ENCODE peak calls at places on chromosome X, in five cellular contexts. One of them, this sample, is unnamed.

GRCh38 chrX:71871367-71871766 is 39.3 kb upstream of the NHSL2 start:
- DNase-seq in A549: no peak
- DNase-seq in lower leg skin: no peak
- DNase-seq in AG04449: no peak
- DNase-seq in GM12865: no peak
- DNase-seq in this sample: no peak

GRCh38 chrX:118577041-118577440 is 81.4 kb downstream of the DOCK11 start:
- DNase-seq in A549: no peak
- DNase-seq in GM12865: no peak
- DNase-seq in lower leg skin: no peak
- DNase-seq in AG04449: no peak
- DNase-seq in this sample: no peak

GRCh38 chrX:21853578-21853977 is 2.2 kb upstream of the YY2 start:
- DNase-seq in GM12865: no peak
- DNase-seq in A549: no peak
- DNase-seq in lower leg skin: no peak
- DNase-seq in AG04449: no peak
- DNase-seq in this sample: no peak

GRCh38 chrX:132958086-132958703 is at the start of gene HS6ST2:
- DNase-seq in AG04449: no peak
- DNase-seq in A549: no peak
- DNase-seq in GM12865: no peak
- DNase-seq in lower leg skin: no peak
- DNase-seq in this sample: no peak

GRCh38 chrX:102651242-102651967 is at the start of gene GPRASP1:
- DNase-seq in lower leg skin: no peak
- DNase-seq in AG04449: no peak
- DNase-seq in GM12865: no peak
- DNase-seq in A549: no peak
- DNase-seq in this sample: no peak

GRCh38 chrX:42746606-42747005 is 31.4 kb downstream of the PPP1R2C start:
- DNase-seq in GM12865: no peak
- DNase-seq in A549: no peak
- DNase-seq in AG04449: peak
- DNase-seq in lower leg skin: no peak
- DNase-seq in this sample: no peak

GRCh38 chrX:125742811-125743210 is 423.1 kb downstream of the TEX13C start:
- DNase-seq in GM12865: no peak
- DNase-seq in AG04449: no peak
- DNase-seq in lower leg skin: no peak
- DNase-seq in A549: no peak
- DNase-seq in this sample: no peak

GRCh38 chrX:131058136-131058868 is at the start of gene ARHGAP36:
- DNase-seq in GM12865: no peak
- DNase-seq in AG04449: no peak
- DNase-seq in lower leg skin: no peak
- DNase-seq in A549: no peak
- DNase-seq in this sample: no peak

GRCh38 chrX:38636949-38637819 is 75.8 kb downstream of the TSPAN7 start:
- DNase-seq in lower leg skin: no peak
- DNase-seq in A549: no peak
- DNase-seq in GM12865: no peak
- DNase-seq in AG04449: no peak
- DNase-seq in this sample: peak

GRCh38 chrX:45850775-45851433 is 650.2 kb upstream of the DIPK2B start:
- DNase-seq in GM12865: no peak
- DNase-seq in AG04449: no peak
- DNase-seq in lower leg skin: peak
- DNase-seq in A549: peak
- DNase-seq in this sample: no peak

GRCh38 chrX:131762802-131763234 is 218.9 kb downstream of the OR13H1 start:
- DNase-seq in lower leg skin: no peak
- DNase-seq in AG04449: no peak
- DNase-seq in A549: peak
- DNase-seq in GM12865: peak
- DNase-seq in this sample: no peak

GRCh38 chrX:37685452-37686347 is at the start of gene XK:
- DNase-seq in GM12865: peak
- DNase-seq in A549: peak
- DNase-seq in lower leg skin: no peak
- DNase-seq in AG04449: no peak
- DNase-seq in this sample: no peak

GRCh38 chrX:119726900-119727555 is 31.4 kb upstream of the SOWAHD start:
- DNase-seq in GM12865: peak
- DNase-seq in AG04449: no peak
- DNase-seq in A549: no peak
- DNase-seq in lower leg skin: no peak
- DNase-seq in this sample: no peak

GRCh38 chrX:112164420-112164819 is 81.8 kb upstream of the TRPC5 start:
- DNase-seq in GM12865: no peak
- DNase-seq in AG04449: no peak
- DNase-seq in A549: no peak
- DNase-seq in lower leg skin: no peak
- DNase-seq in this sample: no peak

GRCh38 chrX:118174516-118174915 is 57.9 kb upstream of the KLHL13 start:
- DNase-seq in lower leg skin: no peak
- DNase-seq in A549: no peak
- DNase-seq in AG04449: no peak
- DNase-seq in GM12865: no peak
- DNase-seq in this sample: no peak

GRCh38 chrX:119121341-119121740 is 6.3 kb downstream of the KIAA1210 start:
- DNase-seq in GM12865: no peak
- DNase-seq in lower leg skin: no peak
- DNase-seq in AG04449: no peak
- DNase-seq in A549: no peak
- DNase-seq in this sample: no peak

GRCh38 chrX:39894626-39895025 is 203.1 kb downstream of the BCOR start:
- DNase-seq in lower leg skin: no peak
- DNase-seq in GM12865: no peak
- DNase-seq in A549: no peak
- DNase-seq in AG04449: no peak
- DNase-seq in this sample: no peak

GRCh38 chrX:39890807-39891206 is 207.0 kb downstream of the BCOR start:
- DNase-seq in A549: no peak
- DNase-seq in AG04449: no peak
- DNase-seq in lower leg skin: no peak
- DNase-seq in GM12865: no peak
- DNase-seq in this sample: no peak

GRCh38 chrX:39895228-39896110 is 202.3 kb downstream of the BCOR start:
- DNase-seq in GM12865: no peak
- DNase-seq in A549: no peak
- DNase-seq in lower leg skin: no peak
- DNase-seq in AG04449: no peak
- DNase-seq in this sample: peak

GRCh38 chrX:39891781-39892180 is 206.0 kb downstream of the BCOR start:
- DNase-seq in A549: no peak
- DNase-seq in GM12865: peak
- DNase-seq in AG04449: no peak
- DNase-seq in lower leg skin: no peak
- DNase-seq in this sample: peak

GRCh38 chrX:39893417-39894338 is 204.1 kb downstream of the BCOR start:
- DNase-seq in A549: no peak
- DNase-seq in lower leg skin: no peak
- DNase-seq in GM12865: peak
- DNase-seq in AG04449: no peak
- DNase-seq in this sample: no peak
- H3K4me3 ChIP-seq in A549: no peak
- H3K4me3 ChIP-seq in lower leg skin: no peak
- H3K4me3 ChIP-seq in GM12865: no peak
- H3K4me3 ChIP-seq in AG04449: no peak
- H3K4me3 ChIP-seq in this sample: no peak

GRCh38 chrX:48473718-48473990 is 2.3 kb upstream of the FTSJ1 start:
- DNase-seq in AG04449: no peak
- DNase-seq in GM12865: no peak
- DNase-seq in lower leg skin: no peak
- DNase-seq in A549: no peak
- DNase-seq in this sample: no peak

GRCh38 chrX:48475295-48475694 is 704 bp upstream of the FTSJ1 start:
- DNase-seq in lower leg skin: no peak
- DNase-seq in AG04449: no peak
- DNase-seq in A549: no peak
- DNase-seq in GM12865: no peak
- DNase-seq in this sample: no peak

GRCh38 chrX:48474581-48474980 is 1.4 kb upstream of the FTSJ1 start:
- DNase-seq in AG04449: no peak
- DNase-seq in lower leg skin: no peak
- DNase-seq in GM12865: no peak
- DNase-seq in A549: no peak
- DNase-seq in this sample: no peak

GRCh38 chrX:48472851-48473717 is 2.9 kb upstream of the FTSJ1 start:
- DNase-seq in GM12865: no peak
- DNase-seq in A549: no peak
- DNase-seq in AG04449: no peak
- DNase-seq in lower leg skin: no peak
- DNase-seq in this sample: no peak

DNA sequence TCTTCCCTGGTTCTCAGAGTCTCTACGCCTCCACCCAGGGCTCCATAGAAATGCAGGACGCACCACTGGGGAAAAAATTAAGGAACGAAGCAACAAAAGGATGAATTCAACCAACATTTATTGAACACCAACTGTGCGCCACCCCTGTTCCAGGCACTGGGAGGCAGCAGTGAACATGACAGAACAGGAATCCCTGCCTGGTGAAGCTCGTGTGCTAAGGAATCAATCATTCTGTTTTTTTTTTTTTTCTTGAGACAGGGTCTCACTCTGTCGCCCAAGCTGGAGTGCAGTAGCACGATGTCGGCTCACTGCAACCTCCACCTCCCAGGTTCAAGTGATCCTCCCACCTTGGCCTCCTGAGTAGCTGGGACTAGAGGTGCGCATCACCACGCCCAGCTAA is 1.9 kb upstream of the FTSJ1 start:
- DNase-seq in lower leg skin: no peak
- DNase-seq in A549: no peak
- DNase-seq in AG04449: no peak
- DNase-seq in GM12865: peak
- DNase-seq in this sample: no peak
- TF ChIP-seq CTCF in lower leg skin: no peak
- TF ChIP-seq CTCF in A549: no peak
- TF ChIP-seq CTCF in AG04449: peak
- TF ChIP-seq CTCF in GM12865: peak
- TF ChIP-seq CTCF in this sample: peak

DNA sequence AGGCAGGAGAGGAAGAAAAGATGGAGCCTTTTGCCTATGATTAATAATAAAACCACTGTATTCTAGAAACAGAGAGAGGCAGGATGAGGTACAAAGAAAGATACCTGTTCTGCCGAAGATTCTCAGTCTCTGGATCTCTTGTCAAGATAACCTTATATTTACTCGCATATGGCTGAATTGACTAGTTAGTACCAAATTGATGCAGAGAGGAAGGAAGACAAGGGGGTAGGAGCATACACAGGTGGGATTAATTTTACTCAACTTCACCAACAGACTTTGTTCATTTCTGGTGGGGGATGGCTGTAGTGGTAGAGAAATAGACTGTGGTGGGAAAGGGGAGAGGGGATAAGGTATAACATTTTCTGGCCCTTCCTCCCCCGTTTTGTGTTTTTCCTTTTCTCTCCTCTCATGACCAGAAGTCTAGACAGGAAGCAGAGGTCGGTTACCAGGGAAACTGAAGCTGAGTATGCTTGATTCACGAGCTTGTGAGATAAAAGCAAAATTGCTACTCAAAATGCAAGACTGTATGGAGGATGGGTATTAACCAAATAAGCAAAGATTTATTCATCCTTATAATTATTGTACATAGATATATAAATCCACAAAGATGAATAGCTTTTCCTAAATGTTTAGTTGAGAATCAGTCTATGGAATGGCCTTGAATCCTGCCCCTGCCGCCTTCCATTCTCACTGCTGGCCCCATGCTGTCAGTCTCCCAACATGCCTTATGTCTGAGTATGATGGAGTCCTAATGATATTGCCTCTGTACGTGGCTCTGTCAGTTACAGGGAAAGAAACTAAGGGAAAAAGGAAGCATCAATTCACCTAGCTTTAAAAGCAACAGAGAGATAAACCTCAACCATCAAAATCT is 17.8 kb upstream of the PAGE2B start:
- DNase-seq in AG04449: no peak
- DNase-seq in GM12865: peak
- DNase-seq in lower leg skin: no peak
- DNase-seq in A549: no peak
- DNase-seq in this sample: no peak
- H3K4me3 ChIP-seq in AG04449: no peak
- H3K4me3 ChIP-seq in GM12865: no peak
- H3K4me3 ChIP-seq in lower leg skin: no peak
- H3K4me3 ChIP-seq in A549: no peak
- H3K4me3 ChIP-seq in this sample: no peak

GRCh38 chrX:150898343-150899190 is at the start of gene CD99L2:
- DNase-seq in GM12865: peak
- DNase-seq in lower leg skin: peak
- DNase-seq in A549: peak
- DNase-seq in AG04449: no peak
- DNase-seq in this sample: peak

GRCh38 chrX:150899191-150899757 is 806 bp upstream of the CD99L2 start:
- DNase-seq in A549: peak
- DNase-seq in GM12865: peak
- DNase-seq in lower leg skin: peak
- DNase-seq in AG04449: no peak
- DNase-seq in this sample: no peak

GRCh38 chrX:150893936-150894335 is 4.5 kb downstream of the CD99L2 start:
- DNase-seq in lower leg skin: no peak
- DNase-seq in A549: no peak
- DNase-seq in AG04449: no peak
- DNase-seq in GM12865: no peak
- DNase-seq in this sample: no peak

GRCh38 chrX:150896632-150897031 is 1.8 kb downstream of the CD99L2 start:
- DNase-seq in GM12865: no peak
- DNase-seq in A549: no peak
- DNase-seq in lower leg skin: no peak
- DNase-seq in AG04449: no peak
- DNase-seq in this sample: no peak

GRCh38 chrX:150897371-150898319 is 823 bp downstream of the CD99L2 start:
- DNase-seq in GM12865: peak
- DNase-seq in AG04449: no peak
- DNase-seq in A549: peak
- DNase-seq in lower leg skin: peak
- DNase-seq in this sample: no peak
- TF ChIP-seq CTCF in GM12865: no peak
- TF ChIP-seq CTCF in AG04449: no peak
- TF ChIP-seq CTCF in A549: no peak
- TF ChIP-seq CTCF in lower leg skin: no peak
- TF ChIP-seq CTCF in this sample: no peak

DNA sequence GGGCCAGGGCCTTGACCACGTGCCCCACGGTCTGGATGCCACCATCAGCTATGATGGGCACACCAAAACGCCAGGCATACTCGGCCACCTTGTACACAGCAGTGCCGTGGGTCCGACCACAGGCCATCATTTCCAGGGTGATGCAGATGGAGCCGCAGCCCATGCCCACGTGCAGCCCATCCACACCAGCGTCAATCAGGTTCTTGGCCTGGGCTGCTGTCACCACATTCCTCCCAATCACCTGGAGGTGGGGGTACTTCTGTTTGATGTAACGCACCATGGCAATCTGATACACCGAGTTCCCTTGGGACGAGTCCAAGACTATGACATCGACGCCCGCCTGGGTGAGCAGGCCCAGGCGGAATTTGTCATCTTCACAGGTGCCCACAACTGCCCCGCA is 221.2 kb upstream of the ATP6AP2 start:
- DNase-seq in AG04449: no peak
- DNase-seq in GM12865: no peak
- DNase-seq in lower leg skin: no peak
- DNase-seq in A549: no peak
- DNase-seq in this sample: no peak
- H3K4me3 ChIP-seq in AG04449: no peak
- H3K4me3 ChIP-seq in GM12865: no peak
- H3K4me3 ChIP-seq in lower leg skin: no peak
- H3K4me3 ChIP-seq in A549: no peak
- H3K4me3 ChIP-seq in this sample: no peak